ENCODE peak calls at places on chromosomes 2 and 18, in six cellular contexts. R, Z, D, W, L and G are unnamed samples.

GRCh38 chr2:20141056-20141762 is 83.7 kb downstream of the SDC1 start:
- DNase-seq in W (peak; percentile 86), D (no peak), Z (no peak), L (peak; percentile 92), R (peak; percentile 33), G (no peak)

GRCh38 chr2:113980946-113981345 is 91.1 kb downstream of the ACTR3 start:
- DNase-seq in Z (no peak), R (no peak), W (no peak), D (no peak), L (no peak), G (no peak)

GRCh38 chr2:1314254-1314653 is 99.0 kb upstream of the TPO start:
- DNase-seq in R (no peak), L (no peak), Z (no peak), D (no peak), W (no peak), G (no peak)

GRCh38 chr2:215324811-215325210 is 13.0 kb downstream of the ATIC start:
- DNase-seq in W (no peak), D (no peak), R (no peak), Z (no peak), L (no peak), G (no peak)

GRCh38 chr2:101520246-101520645 is 45.3 kb upstream of the RFX8 start:
- DNase-seq in D (no peak), L (peak; percentile 55), W (no peak), Z (no peak), R (no peak), G (no peak)

GRCh38 chr18:24656571-24656971 is 196.1 kb downstream of the HRH4 start:
- DNase-seq in W (peak; percentile 47), Z (no peak), D (no peak), L (no peak), R (no peak), G (no peak)

GRCh38 chr18:45871655-45872054 is 46.2 kb downstream of the SIGLEC15 start:
- DNase-seq in D (no peak), R (no peak), W (no peak), L (no peak), Z (no peak), G (no peak)

GRCh38 chr2:220966636-220967035 is 605.5 kb downstream of the EPHA4 start:
- DNase-seq in W (peak; percentile 35), R (no peak), D (no peak), L (peak; percentile 90), Z (no peak), G (no peak)

GRCh38 chr18:68314403-68314802 is 400.5 kb downstream of the TMX3 start:
- DNase-seq in D (no peak), Z (no peak), L (no peak), R (no peak), W (no peak), G (no peak)

GRCh38 chr2:157271590-157272203 is 14.2 kb downstream of the GALNT5 start:
- DNase-seq in L (no peak), R (no peak), D (no peak), W (no peak), Z (no peak), G (no peak)

GRCh38 chr2:235945608-235946140 is 222.5 kb downstream of the GBX2 start:
- DNase-seq in R (no peak), D (peak; percentile 66), L (no peak), Z (no peak), W (no peak), G (no peak)

GRCh38 chr18:57921708-57922107 is 118.6 kb upstream of the ATP8B1 start:
- DNase-seq in R (no peak), W (no peak), L (peak; percentile 5), Z (no peak), D (no peak), G (no peak)

GRCh38 chr2:190179754-190180312 is 117.3 kb upstream of the MSTN start:
- DNase-seq in Z (no peak), D (no peak), L (no peak), R (peak; percentile 32), W (no peak), G (no peak)

GRCh38 chr2:226796840-226797288 is 2.8 kb downstream of the IRS1 start:
- DNase-seq in D (no peak), R (no peak), W (peak; percentile 71), Z (no peak), L (no peak), G (no peak)

GRCh38 chr2:234913208-234913626 is 38.6 kb upstream of the SH3BP4 start:
- DNase-seq in Z (no peak), W (no peak), L (no peak), D (no peak), R (no peak), G (no peak)

GRCh38 chr18:28003451-28003850 is 173.5 kb downstream of the CDH2 start:
- DNase-seq in L (no peak), W (no peak), D (no peak), R (no peak), Z (no peak), G (no peak)

GRCh38 chr18:25136416-25137132 is 215.4 kb downstream of the ZNF521 start:
- DNase-seq in W (no peak), Z (no peak), D (no peak), R (no peak), L (no peak), G (no peak)

GRCh38 chr2:16767789-16768188 is 102.2 kb upstream of the CYRIA start:
- DNase-seq in W (no peak), D (no peak), Z (no peak), R (no peak), L (no peak), G (no peak)

GRCh38 chr2:135792401-135793152 is 44.4 kb downstream of the LCT start:
- DNase-seq in Z (no peak), L (no peak), D (no peak), R (no peak), W (no peak), G (peak; percentile 23)

GRCh38 chr2:97775074-97775473 is 61.7 kb downstream of the ZAP70 start:
- DNase-seq in L (no peak), D (no peak), W (no peak), Z (no peak), R (no peak), G (no peak)

GRCh38 chr18:70072678-70073077 is 125.0 kb upstream of the CD226 start:
- DNase-seq in W (no peak), D (no peak), Z (no peak), L (peak; percentile 26), R (no peak), G (no peak)

GRCh38 chr18:49652841-49653240 is 91.0 kb downstream of the LIPG start:
- DNase-seq in D (no peak), W (no peak), L (no peak), Z (no peak), R (no peak), G (no peak)

GRCh38 chr18:58785171-58785805 is 79.4 kb upstream of the ZNF532 start:
- DNase-seq in Z (no peak), R (no peak), D (no peak), W (peak; percentile 68), L (peak; percentile 84), G (no peak)

GRCh38 chr2:68195096-68195495 is 37.4 kb downstream of the PNO1 start:
- DNase-seq in W (no peak), R (no peak), D (no peak), L (no peak), Z (no peak), G (no peak)

GRCh38 chr2:42136832-42137821 is 32.0 kb upstream of the EML4 start:
- DNase-seq in L (no peak), R (no peak), W (no peak), Z (no peak), D (no peak), G (no peak)

GRCh38 chr2:96770451-96770850 is 9.7 kb downstream of the CNNM4 start:
- DNase-seq in Z (no peak), R (no peak), D (no peak), L (no peak), W (no peak), G (no peak)

GRCh38 chr2:3633982-3634630 is 23.9 kb upstream of the ALLC start:
- DNase-seq in L (no peak), R (no peak), Z (no peak), W (no peak), D (peak; percentile 47), G (no peak)

GRCh38 chr18:46712406-46712805 is 44.4 kb downstream of the ST8SIA5 start:
- DNase-seq in W (peak; percentile 73), Z (no peak), L (peak; percentile 7), R (peak; percentile 11), D (no peak), G (no peak)

GRCh38 chr18:62389761-62390481 is 64.8 kb downstream of the TNFRSF11A start:
- DNase-seq in W (no peak), R (no peak), D (no peak), Z (no peak), L (no peak), G (no peak)

GRCh38 chr2:96396095-96396494 is 60.5 kb downstream of the NCAPH start:
- DNase-seq in W (no peak), Z (no peak), R (no peak), L (no peak), D (no peak), G (no peak)

GRCh38 chr2:236180831-236181453 is 12.8 kb upstream of the GBX2 start:
- DNase-seq in W (peak; percentile 80), R (peak; percentile 13), L (peak; percentile 88), D (no peak), Z (no peak), G (no peak)